ENCODE peak calls at places on chromosomes 1 and 21, in four cellular contexts. One of them, this sample, is unnamed.

GRCh38 chr1:205449750-205450443 is 5.9 kb downstream of the BLACAT1 start:
- DNase-seq in heart right ventricle: no peak
- DNase-seq in bronchial epithelial cell: peak; percentile 96
- DNase-seq in fibroblast of pulmonary artery: peak; percentile 55
- DNase-seq in this sample: peak; percentile 90

GRCh38 chr1:169892819-169893644 is 664 bp downstream of the SCYL3 start:
- DNase-seq in heart right ventricle: no peak
- DNase-seq in bronchial epithelial cell: peak; percentile 21
- DNase-seq in fibroblast of pulmonary artery: peak; percentile 40
- DNase-seq in this sample: no peak

GRCh38 chr1:5885471-5886139 is 106.6 kb downstream of the NPHP4 start:
- DNase-seq in heart right ventricle: no peak
- DNase-seq in bronchial epithelial cell: no peak
- DNase-seq in fibroblast of pulmonary artery: no peak
- DNase-seq in this sample: no peak

GRCh38 chr1:11515403-11516300 is 36.7 kb downstream of the DISP3 start:
- DNase-seq in heart right ventricle: no peak
- DNase-seq in bronchial epithelial cell: no peak
- DNase-seq in fibroblast of pulmonary artery: no peak
- DNase-seq in this sample: no peak

GRCh38 chr1:154179951-154180687 is 11.8 kb downstream of the TPM3 start:
- DNase-seq in heart right ventricle: no peak
- DNase-seq in bronchial epithelial cell: no peak
- DNase-seq in fibroblast of pulmonary artery: no peak
- DNase-seq in this sample: no peak

GRCh38 chr1:206974154-206974553 is 3.9 kb upstream of the FCAMR start:
- DNase-seq in heart right ventricle: no peak
- DNase-seq in bronchial epithelial cell: no peak
- DNase-seq in fibroblast of pulmonary artery: no peak
- DNase-seq in this sample: no peak

GRCh38 chr1:200037501-200037900 is 10.0 kb downstream of the NR5A2 start:
- DNase-seq in heart right ventricle: no peak
- DNase-seq in bronchial epithelial cell: no peak
- DNase-seq in fibroblast of pulmonary artery: no peak
- DNase-seq in this sample: no peak

GRCh38 chr1:230713915-230714764 is at the start of gene AGT:
- DNase-seq in heart right ventricle: peak; percentile 80
- DNase-seq in bronchial epithelial cell: no peak
- DNase-seq in fibroblast of pulmonary artery: peak; percentile 48
- DNase-seq in this sample: peak; percentile 53

GRCh38 chr21:38910390-38911008 is 104.8 kb downstream of the ETS2 start:
- DNase-seq in heart right ventricle: no peak
- DNase-seq in bronchial epithelial cell: peak; percentile 92
- DNase-seq in fibroblast of pulmonary artery: no peak
- DNase-seq in this sample: no peak

GRCh38 chr1:117895482-117896114 is 33.8 kb downstream of the GDAP2 start:
- DNase-seq in heart right ventricle: no peak
- DNase-seq in bronchial epithelial cell: peak; percentile 72
- DNase-seq in fibroblast of pulmonary artery: peak; percentile 91
- DNase-seq in this sample: peak; percentile 49

GRCh38 chr1:190244406-190244805 is 233.3 kb downstream of the BRINP3 start:
- DNase-seq in heart right ventricle: no peak
- DNase-seq in bronchial epithelial cell: no peak
- DNase-seq in fibroblast of pulmonary artery: no peak
- DNase-seq in this sample: no peak

GRCh38 chr1:206739411-206740076 is 31.0 kb upstream of the IL19 start:
- DNase-seq in heart right ventricle: no peak
- DNase-seq in bronchial epithelial cell: peak; percentile 12
- DNase-seq in fibroblast of pulmonary artery: no peak
- DNase-seq in this sample: no peak

GRCh38 chr1:184973308-184974085 is 811 bp downstream of the NIBAN1 start:
- DNase-seq in heart right ventricle: peak; percentile 49
- DNase-seq in bronchial epithelial cell: peak; percentile 65
- DNase-seq in fibroblast of pulmonary artery: peak; percentile 74
- DNase-seq in this sample: no peak

GRCh38 chr21:31161157-31161556 is 122.9 kb upstream of the KRTAP19-8 start:
- DNase-seq in heart right ventricle: no peak
- DNase-seq in bronchial epithelial cell: peak; percentile 15
- DNase-seq in fibroblast of pulmonary artery: no peak
- DNase-seq in this sample: no peak

GRCh38 chr1:1005774-1006304 is 5.9 kb upstream of the HES4 start:
- DNase-seq in heart right ventricle: no peak
- DNase-seq in bronchial epithelial cell: no peak
- DNase-seq in fibroblast of pulmonary artery: no peak
- DNase-seq in this sample: no peak
- TF ChIP-seq CTCF in heart right ventricle: no peak
- TF ChIP-seq CTCF in bronchial epithelial cell: no peak
- TF ChIP-seq CTCF in fibroblast of pulmonary artery: no peak
- TF ChIP-seq CTCF in this sample: no peak

GRCh38 chr1:155982106-155982505 is 3.8 kb upstream of the ARHGEF2 start:
- DNase-seq in heart right ventricle: no peak
- DNase-seq in bronchial epithelial cell: no peak
- DNase-seq in fibroblast of pulmonary artery: no peak
- DNase-seq in this sample: no peak

GRCh38 chr1:155978973-155979429 is 654 bp upstream of the ARHGEF2 start:
- DNase-seq in heart right ventricle: no peak
- DNase-seq in bronchial epithelial cell: no peak
- DNase-seq in fibroblast of pulmonary artery: peak; percentile 28
- DNase-seq in this sample: no peak

GRCh38 chr1:155983191-155984023 is 5.1 kb upstream of the ARHGEF2 start:
- DNase-seq in heart right ventricle: peak; percentile 72
- DNase-seq in bronchial epithelial cell: peak; percentile 80
- DNase-seq in fibroblast of pulmonary artery: peak; percentile 98
- DNase-seq in this sample: no peak

GRCh38 chr1:155979525-155980343 is 1.4 kb upstream of the ARHGEF2 start:
- DNase-seq in heart right ventricle: peak; percentile 58
- DNase-seq in bronchial epithelial cell: no peak
- DNase-seq in fibroblast of pulmonary artery: no peak
- DNase-seq in this sample: no peak

DNA sequence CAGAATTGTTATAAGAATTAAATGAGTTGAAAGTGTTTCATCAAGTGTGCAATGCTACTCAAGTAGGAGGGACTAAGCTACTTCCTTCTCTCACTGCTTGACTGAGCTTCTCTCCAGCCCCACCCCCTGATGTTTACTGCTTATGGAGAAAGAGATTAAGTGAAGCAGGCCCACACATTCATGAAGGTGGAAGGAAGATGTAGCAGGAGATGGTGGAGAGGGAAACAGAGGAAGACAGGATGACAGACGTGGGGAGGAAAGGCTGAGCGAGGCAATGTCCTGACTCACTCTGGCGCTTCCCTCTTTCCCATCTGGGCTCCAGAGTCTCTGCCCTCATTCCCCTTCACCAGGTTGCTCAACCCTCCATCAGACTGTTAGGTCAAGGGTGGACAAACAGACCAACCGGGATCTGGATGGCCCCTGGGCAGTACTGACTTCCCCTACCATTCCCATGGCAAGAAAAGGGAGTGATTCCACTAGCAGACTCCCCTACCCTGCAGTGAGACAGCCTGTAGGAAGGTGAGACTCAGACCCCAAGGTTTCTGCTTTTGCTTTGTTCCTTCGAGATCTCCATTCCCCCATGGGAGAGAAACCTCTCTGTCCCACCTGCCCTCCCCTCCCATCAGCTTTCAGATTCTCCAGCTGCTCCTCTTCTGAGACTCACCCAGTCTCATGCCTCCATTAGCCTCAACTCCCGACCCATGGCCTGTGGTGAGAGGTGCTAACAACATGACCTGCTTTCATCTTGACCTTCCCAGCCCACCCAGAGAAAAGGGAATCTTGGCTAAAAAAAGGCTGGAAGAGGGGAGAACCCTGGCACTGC is 3.1 kb upstream of the ARHGEF2 start:
- DNase-seq in heart right ventricle: no peak
- DNase-seq in bronchial epithelial cell: peak; percentile 66
- DNase-seq in fibroblast of pulmonary artery: peak; percentile 86
- DNase-seq in this sample: no peak
- H3K4me3 ChIP-seq in heart right ventricle: peak overlapping the region; percentile 86
- H3K4me3 ChIP-seq in bronchial epithelial cell: no peak overlapping the region
- H3K4me3 ChIP-seq in fibroblast of pulmonary artery: peak overlapping the region; percentile 87
- H3K4me3 ChIP-seq in this sample: no peak overlapping the region

GRCh38 chr21:44802396-44803153 is 955 bp upstream of the UBE2G2 start:
- DNase-seq in heart right ventricle: no peak
- DNase-seq in bronchial epithelial cell: no peak
- DNase-seq in fibroblast of pulmonary artery: no peak
- DNase-seq in this sample: no peak
- TF ChIP-seq CTCF in heart right ventricle: no peak
- TF ChIP-seq CTCF in bronchial epithelial cell: no peak
- TF ChIP-seq CTCF in fibroblast of pulmonary artery: no peak
- TF ChIP-seq CTCF in this sample: no peak

DNA sequence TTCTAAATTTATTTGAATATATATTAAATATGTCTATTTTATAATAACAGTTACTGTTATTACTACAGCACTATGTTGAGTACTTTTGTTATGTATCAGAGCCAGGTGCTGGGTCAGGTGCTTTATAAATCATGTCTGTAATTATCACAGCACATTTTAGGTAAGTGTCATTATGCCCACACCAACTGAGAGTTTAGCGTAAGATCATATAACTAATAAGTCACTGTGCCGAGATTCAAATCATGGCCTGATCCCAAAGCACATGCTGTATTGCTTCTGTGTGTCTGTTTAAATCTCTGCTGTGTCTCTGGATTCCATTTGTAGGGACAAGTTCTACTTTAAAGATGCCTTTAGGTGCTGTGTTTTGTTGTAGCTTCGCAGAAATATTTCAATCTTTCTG is 1.9 kb downstream of the GPSM2 start:
- DNase-seq in heart right ventricle: no peak
- DNase-seq in bronchial epithelial cell: peak; percentile 28
- DNase-seq in fibroblast of pulmonary artery: no peak
- DNase-seq in this sample: no peak
- H3K4me3 ChIP-seq in heart right ventricle: no peak overlapping the region
- H3K4me3 ChIP-seq in bronchial epithelial cell: peak overlapping the region; percentile 31
- H3K4me3 ChIP-seq in fibroblast of pulmonary artery: no peak overlapping the region
- H3K4me3 ChIP-seq in this sample: no peak overlapping the region

GRCh38 chr1:56193656-56194055 is 385.7 kb downstream of the PLPP3 start:
- DNase-seq in heart right ventricle: no peak
- DNase-seq in bronchial epithelial cell: no peak
- DNase-seq in fibroblast of pulmonary artery: no peak
- DNase-seq in this sample: no peak
- TF ChIP-seq CTCF in heart right ventricle: no peak
- TF ChIP-seq CTCF in bronchial epithelial cell: no peak
- TF ChIP-seq CTCF in fibroblast of pulmonary artery: no peak
- TF ChIP-seq CTCF in this sample: no peak

GRCh38 chr1:238492271-238492670 is 601.5 kb upstream of the ZP4 start:
- DNase-seq in heart right ventricle: no peak
- DNase-seq in bronchial epithelial cell: no peak
- DNase-seq in fibroblast of pulmonary artery: no peak
- DNase-seq in this sample: no peak
- H3K4me3 ChIP-seq in heart right ventricle: no peak overlapping the region
- H3K4me3 ChIP-seq in bronchial epithelial cell: no peak overlapping the region
- H3K4me3 ChIP-seq in fibroblast of pulmonary artery: no peak overlapping the region
- H3K4me3 ChIP-seq in this sample: no peak overlapping the region

GRCh38 chr1:31862071-31862470 is 46.2 kb upstream of the SPOCD1 start:
- DNase-seq in heart right ventricle: no peak
- DNase-seq in bronchial epithelial cell: no peak
- DNase-seq in fibroblast of pulmonary artery: no peak
- DNase-seq in this sample: no peak

GRCh38 chr1:31860576-31860975 is 44.8 kb upstream of the SPOCD1 start:
- DNase-seq in heart right ventricle: no peak
- DNase-seq in bronchial epithelial cell: no peak
- DNase-seq in fibroblast of pulmonary artery: no peak
- DNase-seq in this sample: no peak

GRCh38 chr1:31859044-31859443 is 43.2 kb upstream of the SPOCD1 start:
- DNase-seq in heart right ventricle: no peak
- DNase-seq in bronchial epithelial cell: no peak
- DNase-seq in fibroblast of pulmonary artery: no peak
- DNase-seq in this sample: no peak

GRCh38 chr1:31859719-31860118 is 43.9 kb upstream of the SPOCD1 start:
- DNase-seq in heart right ventricle: no peak
- DNase-seq in bronchial epithelial cell: no peak
- DNase-seq in fibroblast of pulmonary artery: no peak
- DNase-seq in this sample: no peak

DNA sequence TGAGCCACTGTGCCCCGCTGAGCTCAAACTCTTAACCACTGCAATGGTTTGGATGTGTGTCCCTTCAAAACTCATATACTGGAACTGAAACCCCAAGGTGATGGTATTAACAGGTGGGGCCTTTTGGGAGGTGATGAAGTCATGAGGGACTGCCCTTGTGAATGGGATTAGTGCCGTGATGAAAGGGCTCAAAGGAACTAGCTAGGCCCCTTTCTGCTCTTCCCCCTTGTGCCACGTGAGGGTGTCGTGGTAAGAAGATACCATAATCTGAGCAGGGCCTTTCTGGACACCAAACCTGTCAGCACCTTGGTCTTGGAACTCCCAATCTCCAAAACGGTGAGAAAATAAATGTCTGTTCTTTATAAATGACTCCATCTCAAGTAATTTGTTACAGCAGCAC is 45.5 kb upstream of the SPOCD1 start:
- DNase-seq in heart right ventricle: no peak
- DNase-seq in bronchial epithelial cell: no peak
- DNase-seq in fibroblast of pulmonary artery: no peak
- DNase-seq in this sample: no peak
- TF ChIP-seq CTCF in heart right ventricle: no peak
- TF ChIP-seq CTCF in bronchial epithelial cell: no peak
- TF ChIP-seq CTCF in fibroblast of pulmonary artery: no peak
- TF ChIP-seq CTCF in this sample: no peak

This sample was measured in kidney epithelial cell.